ENCODE peak calls at places on chromosome 11, in nine cellular contexts. J is coronary artery, M is GM23338, Y is OCI-LY7, P is aorta, L is spleen, X is lung, S is brain microvascular endothelial cell, H is HCT116. D is an unnamed sample.

GRCh38 chr11:14904745-14905103 is 12.7 kb upstream of the CYP2R1 start:
- DNase-seq in Y (peak), H (no peak), J (peak), P (peak), M (peak), X (peak), S (peak), L (peak), D (peak)

GRCh38 chr11:128509990-128510389 is 77.4 kb downstream of the ETS1 start:
- DNase-seq in Y (no peak), P (no peak), J (no peak), S (no peak), M (no peak), H (no peak), L (no peak), X (no peak), D (no peak)

GRCh38 chr11:96680515-96680914 is 290.7 kb downstream of the JRKL start:
- DNase-seq in M (no peak), H (no peak), S (no peak), J (no peak), Y (no peak), X (no peak), L (no peak), P (no peak), D (no peak)

GRCh38 chr11:131771471-131771870 is 401.1 kb downstream of the NTM start:
- DNase-seq in H (no peak), P (no peak), X (no peak), Y (no peak), L (no peak), S (no peak), J (no peak), M (no peak), D (no peak)

GRCh38 chr11:74720596-74721478 is 10.4 kb downstream of the CHRDL2 start:
- DNase-seq in J (peak), P (peak), Y (no peak), X (peak), L (peak), S (no peak), M (peak), H (no peak), D (peak)

GRCh38 chr11:119585038-119585666 is 143.8 kb downstream of the NECTIN1 start:
- DNase-seq in H (no peak), M (peak), S (no peak), J (peak), L (no peak), X (no peak), P (no peak), Y (no peak), D (no peak)

GRCh38 chr11:94574193-94574961 is 7.2 kb downstream of the PIWIL4 start:
- DNase-seq in Y (no peak), P (peak), S (peak), L (no peak), M (no peak), X (no peak), H (no peak), J (no peak), D (peak)

GRCh38 chr11:60561254-60561653 is 46.1 kb downstream of the MS4A13 start:
- DNase-seq in Y (no peak), S (no peak), H (no peak), L (no peak), X (no peak), J (no peak), P (no peak), M (no peak), D (no peak)

GRCh38 chr11:119427279-119427678 is 4.3 kb upstream of the THY1 start:
- DNase-seq in L (no peak), J (no peak), H (no peak), Y (no peak), S (no peak), M (no peak), P (no peak), X (no peak), D (no peak)

GRCh38 chr11:126874276-126874675 is 126.3 kb downstream of the KIRREL3 start:
- DNase-seq in L (no peak), Y (no peak), S (no peak), X (no peak), M (no peak), H (no peak), J (no peak), P (no peak), D (no peak)

GRCh38 chr11:75174781-75175370 is 24.0 kb downstream of the SLCO2B1 start:
- DNase-seq in J (no peak), S (peak), M (no peak), P (peak), L (no peak), Y (peak), H (no peak), X (no peak), D (no peak)

GRCh38 chr11:8584096-8584495 is 9.9 kb downstream of the STK33 start:
- DNase-seq in S (no peak), P (no peak), X (no peak), J (no peak), H (no peak), M (no peak), L (no peak), Y (no peak), D (no peak)

GRCh38 chr11:35623708-35624168 is 5.5 kb downstream of the FJX1 start:
- DNase-seq in P (no peak), S (peak), Y (no peak), X (no peak), H (no peak), M (no peak), L (no peak), J (no peak), D (peak)

GRCh38 chr11:94664336-94664735 is 97.2 kb downstream of the PIWIL4 start:
- DNase-seq in S (no peak), Y (no peak), H (peak), P (no peak), M (no peak), X (no peak), J (no peak), L (no peak), D (no peak)

GRCh38 chr11:62573006-62573591 is 592 bp downstream of the EEF1G start:
- DNase-seq in J (no peak), X (no peak), S (no peak), M (peak), L (no peak), Y (peak), P (no peak), H (no peak), D (no peak)

GRCh38 chr11:74838188-74838587 is 89.5 kb downstream of the RNF169 start:
- DNase-seq in X (peak), H (no peak), P (no peak), Y (no peak), M (no peak), S (no peak), L (no peak), J (no peak), D (no peak)

GRCh38 chr11:21615871-21616270 is 577.0 kb upstream of the ANO5 start:
- DNase-seq in J (no peak), L (no peak), P (no peak), Y (no peak), S (no peak), M (no peak), H (no peak), X (no peak), D (no peak)

DNA sequence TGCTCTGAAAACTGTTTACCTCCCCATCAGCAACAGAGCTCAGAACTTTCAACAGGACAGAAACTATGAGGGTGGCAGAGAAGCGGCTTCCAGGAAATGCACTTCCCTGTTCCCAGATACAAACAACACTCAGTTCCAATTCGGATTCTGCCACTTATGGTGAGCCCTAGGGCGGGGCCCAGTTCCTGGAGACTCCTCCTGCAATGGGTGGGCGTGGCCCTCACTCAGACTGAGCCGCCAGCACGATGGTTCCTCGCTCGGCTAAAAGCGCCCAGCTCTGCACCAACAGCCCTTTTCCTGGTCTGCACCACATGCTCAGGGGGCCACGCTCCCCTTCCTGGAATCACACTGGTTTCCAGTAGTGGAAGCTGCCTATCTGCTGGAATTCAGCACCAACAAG is 314.1 kb downstream of the CTTN start:
- DNase-seq in H (no peak), P (no peak), S (no peak), X (no peak), L (peak), J (no peak), Y (no peak), M (peak), D (peak)
- H3K4me3 ChIP-seq in H (no peak), P (no peak), S (no peak), X (no peak), L (no peak), J (no peak), Y (no peak), M (no peak), D (no peak)

DNA sequence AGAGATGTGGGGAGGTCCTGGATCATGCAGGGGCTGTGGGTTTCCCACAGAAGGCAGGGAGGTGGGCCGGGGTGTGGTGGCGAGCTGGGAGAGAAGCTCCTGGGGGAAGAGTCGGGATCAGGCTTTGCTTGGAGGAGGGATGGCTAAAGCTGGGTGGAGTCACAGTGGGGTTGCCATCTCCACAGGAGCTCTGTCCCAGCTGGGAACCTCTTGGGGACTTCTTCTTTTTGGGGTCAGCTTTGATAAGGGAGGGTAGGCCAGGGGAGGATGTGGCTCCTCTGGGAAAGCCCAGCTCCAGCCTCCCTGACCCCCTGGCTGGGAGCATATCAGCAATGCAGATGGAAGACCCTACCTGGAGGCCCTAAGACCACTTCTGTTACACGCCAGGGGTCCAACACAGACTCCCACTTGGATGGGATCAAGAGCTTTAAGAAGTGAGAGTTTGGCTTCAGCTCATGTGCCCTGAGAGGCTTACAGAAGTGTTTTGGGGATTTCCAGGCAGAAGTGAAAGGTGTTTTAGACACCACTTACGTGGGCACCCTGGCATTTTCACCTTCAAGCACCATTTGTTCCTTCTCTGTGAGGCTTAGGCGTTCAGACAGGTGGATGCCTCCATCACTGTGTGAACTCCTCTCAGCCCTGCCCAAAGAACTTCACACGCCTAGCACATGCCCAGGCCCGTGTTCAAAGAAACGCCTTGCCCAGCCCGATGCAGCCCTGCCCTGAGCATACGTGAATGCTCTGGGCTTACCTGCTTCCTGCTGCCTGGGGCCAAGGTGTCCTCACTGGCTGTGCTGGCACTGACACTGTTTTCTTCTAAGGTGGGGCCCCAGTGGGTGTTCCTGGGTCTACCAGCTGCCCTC is 33.7 kb downstream of the AMPD3 start:
- DNase-seq in S (no peak), M (no peak), H (no peak), P (no peak), X (no peak), J (peak), L (peak), Y (peak), D (no peak)
- H3K27ac ChIP-seq in S (no peak), M (no peak), H (peak), P (no peak), X (no peak), J (no peak), L (peak), Y (no peak), D (no peak)

GRCh38 chr11:42906226-42906625 is 405.6 kb upstream of the API5 start:
- DNase-seq in Y (no peak), L (no peak), X (no peak), S (no peak), J (no peak), P (no peak), M (no peak), H (no peak), D (no peak)
- H3K4me3 ChIP-seq in Y (no peak), L (no peak), X (no peak), S (no peak), J (no peak), P (no peak), M (no peak), H (no peak), D (no peak)

GRCh38 chr11:2375341-2375853 is 1.7 kb upstream of the CD81 start:
- DNase-seq in J (no peak), Y (no peak), S (no peak), H (no peak), M (no peak), P (no peak), X (no peak), L (no peak), D (peak)
- H3K27ac ChIP-seq in J (no peak), Y (no peak), S (no peak), H (no peak), M (no peak), P (no peak), X (peak), L (no peak), D (peak)